ENCODE peak calls at places on chromosomes 7 and 10, in six cellular contexts. One of them, this sample, is unnamed. For H3K4me1, the result is how much of the 10 kb centered on the place peaks cover.

GRCh38 chr7:113086431-113086888 is at the start of gene GPR85:
- DNase-seq in tibial artery: no peak
- DNase-seq in pancreas: peak
- DNase-seq in fibroblast of lung: peak
- DNase-seq in psoas muscle: peak
- DNase-seq in A673: peak
- DNase-seq in this sample: peak

GRCh38 chr7:105715528-105715927 is 134.2 kb upstream of the EFCAB10 start:
- DNase-seq in tibial artery: no peak
- DNase-seq in pancreas: no peak
- DNase-seq in fibroblast of lung: no peak
- DNase-seq in psoas muscle: no peak
- DNase-seq in A673: no peak
- DNase-seq in this sample: no peak

GRCh38 chr10:88965016-88965415 is 12.4 kb upstream of the ACTA2 start:
- DNase-seq in tibial artery: no peak
- DNase-seq in pancreas: no peak
- DNase-seq in fibroblast of lung: no peak
- DNase-seq in psoas muscle: no peak
- DNase-seq in A673: no peak
- DNase-seq in this sample: no peak

GRCh38 chr7:13411641-13412040 is 577.8 kb downstream of the ETV1 start:
- DNase-seq in tibial artery: no peak
- DNase-seq in pancreas: no peak
- DNase-seq in fibroblast of lung: no peak
- DNase-seq in psoas muscle: no peak
- DNase-seq in A673: peak
- DNase-seq in this sample: no peak

GRCh38 chr10:112491144-112491543 is 44.1 kb downstream of the VTI1A start:
- DNase-seq in tibial artery: no peak
- DNase-seq in pancreas: no peak
- DNase-seq in fibroblast of lung: peak
- DNase-seq in psoas muscle: no peak
- DNase-seq in A673: no peak
- DNase-seq in this sample: no peak

GRCh38 chr7:5351508-5352265 is 68.9 kb downstream of the SLC29A4 start:
- DNase-seq in tibial artery: no peak
- DNase-seq in pancreas: peak
- DNase-seq in fibroblast of lung: no peak
- DNase-seq in psoas muscle: no peak
- DNase-seq in A673: no peak
- DNase-seq in this sample: no peak

GRCh38 chr10:30812018-30812851 is 182.7 kb upstream of the LYZL2 start:
- DNase-seq in tibial artery: peak
- DNase-seq in pancreas: no peak
- DNase-seq in fibroblast of lung: peak
- DNase-seq in psoas muscle: peak
- DNase-seq in A673: no peak
- DNase-seq in this sample: no peak

GRCh38 chr10:79422178-79422892 is 23.1 kb downstream of the ZCCHC24 start:
- DNase-seq in tibial artery: no peak
- DNase-seq in pancreas: peak
- DNase-seq in fibroblast of lung: peak
- DNase-seq in psoas muscle: peak
- DNase-seq in A673: peak
- DNase-seq in this sample: no peak

GRCh38 chr7:149489391-149490024 is 8.1 kb downstream of the ZNF746 start:
- DNase-seq in tibial artery: no peak
- DNase-seq in pancreas: peak
- DNase-seq in fibroblast of lung: no peak
- DNase-seq in psoas muscle: no peak
- DNase-seq in A673: no peak
- DNase-seq in this sample: peak

GRCh38 chr7:81175291-81175942 is 256.6 kb upstream of the SEMA3C start:
- DNase-seq in tibial artery: no peak
- DNase-seq in pancreas: no peak
- DNase-seq in fibroblast of lung: peak
- DNase-seq in psoas muscle: no peak
- DNase-seq in A673: no peak
- DNase-seq in this sample: no peak

GRCh38 chr7:137342340-137342739 is 1.2 kb downstream of the PTN start:
- DNase-seq in tibial artery: no peak
- DNase-seq in pancreas: no peak
- DNase-seq in fibroblast of lung: peak
- DNase-seq in psoas muscle: no peak
- DNase-seq in A673: no peak
- DNase-seq in this sample: no peak

GRCh38 chr10:28959850-28960501 is 282.7 kb downstream of the BAMBI start:
- DNase-seq in tibial artery: no peak
- DNase-seq in pancreas: no peak
- DNase-seq in fibroblast of lung: peak
- DNase-seq in psoas muscle: no peak
- DNase-seq in A673: no peak
- DNase-seq in this sample: no peak

GRCh38 chr10:48649349-48649944 is 35.2 kb upstream of the WDFY4 start:
- DNase-seq in tibial artery: no peak
- DNase-seq in pancreas: no peak
- DNase-seq in fibroblast of lung: no peak
- DNase-seq in psoas muscle: no peak
- DNase-seq in A673: no peak
- DNase-seq in this sample: no peak

GRCh38 chr10:97849491-97850402 is at the start of gene GOLGA7B:
- DNase-seq in tibial artery: no peak
- DNase-seq in pancreas: peak
- DNase-seq in fibroblast of lung: peak
- DNase-seq in psoas muscle: peak
- DNase-seq in A673: peak
- DNase-seq in this sample: peak

GRCh38 chr7:29647020-29647654 is 83.5 kb downstream of the PRR15 start:
- DNase-seq in tibial artery: no peak
- DNase-seq in pancreas: no peak
- DNase-seq in fibroblast of lung: peak
- DNase-seq in psoas muscle: no peak
- DNase-seq in A673: no peak
- DNase-seq in this sample: no peak

GRCh38 chr10:50335397-50335796 is 84.1 kb upstream of the ASAH2 start:
- DNase-seq in tibial artery: no peak
- DNase-seq in pancreas: no peak
- DNase-seq in fibroblast of lung: no peak
- DNase-seq in psoas muscle: no peak
- DNase-seq in A673: no peak
- DNase-seq in this sample: no peak

GRCh38 chr10:124728071-124728829 is 15.9 kb downstream of the FAM53B start:
- DNase-seq in tibial artery: peak
- DNase-seq in pancreas: no peak
- DNase-seq in fibroblast of lung: no peak
- DNase-seq in psoas muscle: peak
- DNase-seq in A673: no peak
- DNase-seq in this sample: no peak

GRCh38 chr7:114819629-114820362 is 102.1 kb upstream of the MDFIC start:
- DNase-seq in tibial artery: no peak
- DNase-seq in pancreas: no peak
- DNase-seq in fibroblast of lung: peak
- DNase-seq in psoas muscle: no peak
- DNase-seq in A673: peak
- DNase-seq in this sample: no peak

GRCh38 chr7:8015746-8016120 is 47.1 kb downstream of the GLCCI1 start:
- DNase-seq in tibial artery: no peak
- DNase-seq in pancreas: no peak
- DNase-seq in fibroblast of lung: no peak
- DNase-seq in psoas muscle: no peak
- DNase-seq in A673: no peak
- DNase-seq in this sample: no peak

GRCh38 chr10:19791032-19791431 is 25.2 kb upstream of the PLXDC2 start:
- DNase-seq in tibial artery: no peak
- DNase-seq in pancreas: no peak
- DNase-seq in fibroblast of lung: peak
- DNase-seq in psoas muscle: no peak
- DNase-seq in A673: peak
- DNase-seq in this sample: no peak

GRCh38 chr7:78316110-78316509 is 517.5 kb downstream of the PHTF2 start:
- DNase-seq in tibial artery: no peak
- DNase-seq in pancreas: no peak
- DNase-seq in fibroblast of lung: no peak
- DNase-seq in psoas muscle: no peak
- DNase-seq in A673: no peak
- DNase-seq in this sample: no peak

DNA sequence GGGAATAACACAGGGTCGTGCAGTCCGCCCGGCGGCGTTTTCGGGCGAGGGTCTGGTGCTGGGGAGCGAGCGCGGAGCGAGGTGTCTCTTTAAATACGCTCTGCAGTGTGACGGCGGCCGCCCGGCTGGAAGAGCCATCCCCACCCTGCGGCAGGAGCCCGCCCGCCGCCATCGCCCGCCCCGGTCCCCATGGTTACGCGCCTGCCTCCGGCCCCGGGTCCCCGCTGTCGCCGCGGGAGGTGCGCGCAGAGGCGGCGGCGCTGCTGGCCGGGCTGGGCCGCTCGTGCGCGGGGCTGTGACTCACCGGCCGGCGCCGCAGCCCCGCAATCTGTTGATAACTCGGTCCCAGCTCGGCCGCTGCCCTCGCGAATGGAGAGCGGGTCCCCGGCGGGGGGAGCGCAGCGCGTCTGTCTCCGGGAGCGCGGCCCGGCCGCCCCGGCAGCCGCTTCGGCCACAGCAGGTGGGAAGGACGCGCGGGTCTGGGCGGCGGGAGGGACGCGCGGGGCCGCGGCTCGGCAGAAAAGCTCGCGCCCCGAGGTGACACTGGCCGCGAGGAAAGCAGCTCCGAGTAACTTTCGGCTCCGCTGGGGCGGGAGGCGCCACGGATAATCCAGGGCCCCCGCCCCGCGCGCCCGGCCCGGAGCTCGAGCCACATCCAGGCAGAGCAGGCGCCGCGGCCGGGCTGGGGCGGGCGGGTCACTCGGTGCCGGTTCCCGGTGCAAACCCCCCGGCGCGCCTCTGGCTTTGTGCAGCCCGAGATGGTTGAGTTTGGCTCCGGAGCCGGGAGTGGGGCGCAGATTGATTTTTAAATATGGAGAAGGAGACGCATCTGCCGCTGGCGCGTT is at the start of gene ADGRA1:
- DNase-seq in tibial artery: no peak
- DNase-seq in pancreas: peak
- DNase-seq in fibroblast of lung: no peak
- DNase-seq in psoas muscle: no peak
- DNase-seq in A673: peak
- DNase-seq in this sample: no peak
- H3K4me3 ChIP-seq in tibial artery: no peak
- H3K4me3 ChIP-seq in pancreas: no peak
- H3K4me3 ChIP-seq in fibroblast of lung: no peak
- H3K4me3 ChIP-seq in psoas muscle: peak
- H3K4me3 ChIP-seq in A673: peak
- H3K4me3 ChIP-seq in this sample: no peak

DNA sequence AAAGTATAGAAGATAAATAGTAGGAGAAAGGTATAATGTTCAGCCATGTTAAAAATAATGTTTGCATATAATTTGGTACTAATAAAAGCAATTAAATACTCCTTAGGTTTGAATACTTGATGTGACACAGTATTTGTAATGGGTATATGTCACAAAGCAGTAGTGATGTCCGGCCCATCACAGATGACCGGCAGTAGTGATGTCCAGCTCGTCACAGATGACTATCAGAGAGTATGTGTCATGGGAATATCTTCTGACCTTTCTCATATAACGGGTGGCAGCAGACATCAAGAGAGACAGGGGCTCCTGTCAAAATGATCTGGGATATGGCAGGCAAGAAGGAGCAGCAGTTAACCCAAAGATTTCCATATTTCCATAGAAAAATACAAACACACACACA is 477.4 kb upstream of the KLF6 start:
- DNase-seq in tibial artery: no peak
- DNase-seq in pancreas: no peak
- DNase-seq in fibroblast of lung: no peak
- DNase-seq in psoas muscle: no peak
- DNase-seq in A673: no peak
- DNase-seq in this sample: no peak
- H3K4me1 ChIP-seq in tibial artery: under half
- H3K4me1 ChIP-seq in pancreas: under half
- H3K4me1 ChIP-seq in fibroblast of lung: under half
- H3K4me1 ChIP-seq in psoas muscle: under half
- H3K4me1 ChIP-seq in A673: under half
- H3K4me1 ChIP-seq in this sample: under half

DNA sequence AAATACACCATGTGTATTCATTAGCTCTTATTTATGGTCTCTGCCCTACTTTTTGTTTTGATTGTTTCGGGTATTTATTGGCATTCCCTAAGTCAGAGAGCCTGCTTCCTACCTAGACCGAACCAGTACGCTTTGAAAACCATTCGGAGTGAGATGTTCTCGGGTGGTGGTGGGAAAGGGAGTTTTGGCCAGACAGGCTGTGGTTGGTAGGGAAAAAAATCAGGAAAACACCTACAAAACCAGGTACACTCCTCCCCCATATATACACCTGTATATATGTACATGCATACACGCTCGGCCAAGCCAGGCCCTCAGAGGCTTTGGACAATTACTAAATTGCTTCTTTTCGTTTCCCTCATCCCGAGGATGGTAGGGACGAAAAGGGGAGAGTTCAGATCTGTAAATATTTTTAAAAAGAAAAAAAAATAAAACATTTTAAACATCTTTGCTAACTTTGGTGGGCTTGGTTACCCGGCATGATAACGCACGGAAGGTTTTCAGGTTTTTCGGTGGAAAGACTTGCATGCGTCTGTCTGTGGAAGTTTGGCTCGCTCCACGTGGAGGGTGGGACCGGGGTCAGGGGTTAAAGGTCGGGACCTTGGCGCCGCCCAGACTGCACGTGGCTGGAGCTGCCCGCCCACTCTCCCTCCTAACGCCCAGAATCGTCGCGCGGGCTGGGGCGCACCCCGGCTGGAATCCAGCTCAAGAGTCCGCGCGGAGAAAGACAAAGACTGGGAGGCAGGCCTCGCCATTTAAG is 2.5 kb downstream of the HMX2 start:
- DNase-seq in tibial artery: no peak
- DNase-seq in pancreas: peak
- DNase-seq in fibroblast of lung: no peak
- DNase-seq in psoas muscle: no peak
- DNase-seq in A673: no peak
- DNase-seq in this sample: no peak
- H3K4me3 ChIP-seq in tibial artery: peak
- H3K4me3 ChIP-seq in pancreas: no peak
- H3K4me3 ChIP-seq in fibroblast of lung: peak
- H3K4me3 ChIP-seq in psoas muscle: peak
- H3K4me3 ChIP-seq in A673: peak
- H3K4me3 ChIP-seq in this sample: peak

GRCh38 chr10:129035052-129035805 is 431.8 kb upstream of the MGMT start:
- DNase-seq in tibial artery: no peak
- DNase-seq in pancreas: no peak
- DNase-seq in fibroblast of lung: no peak
- DNase-seq in psoas muscle: no peak
- DNase-seq in A673: peak
- DNase-seq in this sample: peak

GRCh38 chr10:129033790-129034272 is 433.2 kb upstream of the MGMT start:
- DNase-seq in tibial artery: no peak
- DNase-seq in pancreas: no peak
- DNase-seq in fibroblast of lung: no peak
- DNase-seq in psoas muscle: no peak
- DNase-seq in A673: peak
- DNase-seq in this sample: no peak

GRCh38 chr10:129031233-129032150 is 435.5 kb upstream of the MGMT start:
- DNase-seq in tibial artery: no peak
- DNase-seq in pancreas: peak
- DNase-seq in fibroblast of lung: peak
- DNase-seq in psoas muscle: peak
- DNase-seq in A673: peak
- DNase-seq in this sample: peak

GRCh38 chr10:129032626-129033353 is 434.3 kb upstream of the MGMT start:
- DNase-seq in tibial artery: no peak
- DNase-seq in pancreas: no peak
- DNase-seq in fibroblast of lung: no peak
- DNase-seq in psoas muscle: no peak
- DNase-seq in A673: no peak
- DNase-seq in this sample: no peak

GRCh38 chr10:129033354-129033729 is 433.7 kb upstream of the MGMT start:
- DNase-seq in tibial artery: no peak
- DNase-seq in pancreas: no peak
- DNase-seq in fibroblast of lung: no peak
- DNase-seq in psoas muscle: no peak
- DNase-seq in A673: peak
- DNase-seq in this sample: no peak
- H3K4me1 ChIP-seq in tibial artery: under half
- H3K4me1 ChIP-seq in pancreas: under half
- H3K4me1 ChIP-seq in fibroblast of lung: under half
- H3K4me1 ChIP-seq in psoas muscle: under half
- H3K4me1 ChIP-seq in A673: half or more
- H3K4me1 ChIP-seq in this sample: under half

This sample was measured in CD8-positive, alpha-beta memory T cell.